ENCODE peak calls at places on chromosomes 12 and 14, in six cellular contexts. B, E, F, J, N and R are unnamed samples.

GRCh38 chr12:3491938-3492867 is 1.2 kb downstream of the PRMT8 start:
- DNase-seq in J (peak), B (peak), F (peak), E (peak), N (peak), R (peak)

GRCh38 chr12:119486599-119487154 is 106.9 kb upstream of the TMEM233 start:
- DNase-seq in E (no peak), N (no peak), J (no peak), B (no peak), F (no peak), R (no peak)

GRCh38 chr12:103455020-103455763 is 40.6 kb downstream of the C12orf42 start:
- DNase-seq in B (no peak), E (no peak), F (no peak), N (no peak), J (no peak), R (peak)

GRCh38 chr12:108804361-108804949 is 52.9 kb downstream of the SSH1 start:
- DNase-seq in N (no peak), E (peak), B (no peak), J (no peak), F (peak), R (no peak)

GRCh38 chr12:6843118-6843902 is 2.6 kb downstream of the GNB3 start:
- DNase-seq in N (no peak), B (no peak), J (no peak), E (no peak), F (no peak), R (no peak)

GRCh38 chr12:28247806-28248205 is 57.5 kb downstream of the CCDC91 start:
- DNase-seq in B (no peak), E (no peak), N (no peak), F (no peak), J (no peak), R (no peak)

GRCh38 chr14:64760146-64760755 is 56.0 kb downstream of the PLEKHG3 start:
- DNase-seq in B (no peak), F (no peak), E (no peak), N (peak), J (no peak), R (peak)

GRCh38 chr12:121282072-121282742 is 14.3 kb downstream of the CAMKK2 start:
- DNase-seq in J (no peak), F (no peak), E (no peak), B (no peak), N (no peak), R (no peak)

GRCh38 chr12:129675947-129676346 is 227.9 kb downstream of the TMEM132D start:
- DNase-seq in J (no peak), F (no peak), E (no peak), B (no peak), N (no peak), R (no peak)

GRCh38 chr12:6899837-6900519 is 4.6 kb upstream of the LRRC23 start:
- DNase-seq in B (no peak), F (no peak), N (peak), J (no peak), E (peak), R (peak)

GRCh38 chr12:103807561-103808238 is 33.3 kb downstream of the NT5DC3 start:
- DNase-seq in E (no peak), B (no peak), J (no peak), N (no peak), F (no peak), R (no peak)

GRCh38 chr14:21308132-21308478 is 28.2 kb downstream of the RPGRIP1 start:
- DNase-seq in B (no peak), N (no peak), F (no peak), E (no peak), J (peak), R (no peak)

GRCh38 chr14:99737451-99737951 is 53.4 kb downstream of the CYP46A1 start:
- DNase-seq in N (no peak), B (no peak), F (no peak), E (peak), J (no peak), R (no peak)

GRCh38 chr12:951166-951565 is 1.7 kb upstream of the RAD52 start:
- DNase-seq in J (no peak), F (no peak), B (no peak), N (no peak), E (no peak), R (no peak)

GRCh38 chr14:24806061-24806678 is 172.2 kb upstream of the GZMB start:
- DNase-seq in N (no peak), B (peak), E (peak), J (no peak), F (peak), R (peak)

GRCh38 chr12:102454808-102455760 is 25.3 kb downstream of the IGF1 start:
- DNase-seq in J (peak), N (peak), F (no peak), E (no peak), B (no peak), R (no peak)

GRCh38 chr14:104677506-104678332 is 11.7 kb upstream of the INF2 start:
- DNase-seq in J (no peak), N (peak), E (peak), B (no peak), F (peak), R (peak)

GRCh38 chr14:67487937-67488893 is at the start of gene TMEM229B:
- DNase-seq in B (no peak), E (no peak), J (no peak), F (no peak), N (no peak), R (peak)

GRCh38 chr12:65490193-65490592 is 211.7 kb downstream of the MSRB3 start:
- DNase-seq in B (no peak), E (no peak), F (no peak), N (no peak), J (peak), R (no peak)

GRCh38 chr14:69561893-69562292 is 12.8 kb downstream of the CCDC177 start:
- DNase-seq in J (no peak), N (no peak), E (no peak), F (no peak), B (no peak), R (no peak)

GRCh38 chr14:76615331-76615730 is 145.9 kb upstream of the VASH1 start:
- DNase-seq in F (no peak), B (no peak), E (no peak), N (no peak), J (no peak), R (no peak)

GRCh38 chr12:42143401-42144173 is 1.1 kb downstream of the GXYLT1 start:
- DNase-seq in E (no peak), N (peak), F (no peak), B (no peak), J (no peak), R (no peak)

GRCh38 chr14:42683690-42684089 is 1077.0 kb downstream of the LRFN5 start:
- DNase-seq in F (no peak), B (no peak), N (peak), E (no peak), J (no peak), R (no peak)

GRCh38 chr12:19223018-19223417 is 93.5 kb downstream of the PLEKHA5 start:
- DNase-seq in B (no peak), N (peak), F (no peak), E (no peak), J (no peak), R (no peak)

GRCh38 chr12:50647031-50647430 is 116.9 kb upstream of the ATF1 start:
- DNase-seq in E (no peak), J (no peak), F (no peak), B (no peak), N (no peak), R (no peak)

DNA sequence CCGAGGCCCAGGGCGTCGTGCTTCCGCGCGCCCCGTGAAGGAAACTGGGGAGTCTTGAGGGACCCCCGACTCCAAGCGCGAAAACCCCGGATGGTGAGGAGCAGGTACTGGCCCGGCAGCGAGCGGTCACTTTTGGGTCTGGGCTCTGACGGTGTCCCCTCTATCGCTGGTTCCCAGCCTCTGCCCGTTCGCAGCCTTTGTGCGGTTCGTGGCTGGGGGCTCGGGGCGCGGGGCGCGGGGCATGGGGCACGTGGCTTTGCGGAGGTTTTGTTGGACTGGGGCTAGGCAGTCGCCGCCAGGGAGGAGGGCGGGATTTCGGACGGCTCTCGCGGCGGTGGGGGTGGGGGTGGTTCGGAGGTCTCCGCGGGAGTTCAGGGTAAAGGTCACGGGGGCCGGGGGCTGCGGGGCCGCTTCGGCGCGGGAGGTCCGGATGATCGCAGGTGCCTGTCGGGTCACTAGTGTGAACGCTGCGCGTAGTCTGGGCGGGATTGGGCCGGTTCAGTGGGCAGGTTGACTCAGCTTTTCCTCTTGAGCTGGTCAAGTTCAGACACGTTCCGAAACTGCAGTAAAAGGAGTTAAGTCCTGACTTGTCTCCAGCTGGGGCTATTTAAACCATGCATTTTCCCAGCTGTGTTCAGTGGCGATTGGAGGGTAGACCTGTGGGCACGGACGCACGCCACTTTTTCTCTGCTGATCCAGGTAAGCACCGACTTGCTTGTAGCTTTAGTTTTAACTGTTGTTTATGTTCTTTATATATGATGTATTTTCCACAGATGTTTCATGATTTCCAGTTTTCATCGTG is 612 bp downstream of the MDM2 start:
- DNase-seq in N (peak), J (peak), F (peak), E (peak), B (peak), R (peak)
- TF ChIP-seq CTCF in N (no peak), J (no peak), F (no peak), E (no peak), B (no peak), R (peak)

GRCh38 chr14:34873591-34874385 is 1.4 kb downstream of the BAZ1A start:
- DNase-seq in B (peak), F (no peak), J (no peak), N (peak), E (peak), R (peak)

GRCh38 chr14:34872822-34873590 is 2.2 kb downstream of the BAZ1A start:
- DNase-seq in B (no peak), E (no peak), N (peak), J (peak), F (no peak), R (peak)

GRCh38 chr14:34875031-34875922 is at the start of gene BAZ1A:
- DNase-seq in B (peak), E (peak), N (peak), J (no peak), F (peak), R (peak)

DNA sequence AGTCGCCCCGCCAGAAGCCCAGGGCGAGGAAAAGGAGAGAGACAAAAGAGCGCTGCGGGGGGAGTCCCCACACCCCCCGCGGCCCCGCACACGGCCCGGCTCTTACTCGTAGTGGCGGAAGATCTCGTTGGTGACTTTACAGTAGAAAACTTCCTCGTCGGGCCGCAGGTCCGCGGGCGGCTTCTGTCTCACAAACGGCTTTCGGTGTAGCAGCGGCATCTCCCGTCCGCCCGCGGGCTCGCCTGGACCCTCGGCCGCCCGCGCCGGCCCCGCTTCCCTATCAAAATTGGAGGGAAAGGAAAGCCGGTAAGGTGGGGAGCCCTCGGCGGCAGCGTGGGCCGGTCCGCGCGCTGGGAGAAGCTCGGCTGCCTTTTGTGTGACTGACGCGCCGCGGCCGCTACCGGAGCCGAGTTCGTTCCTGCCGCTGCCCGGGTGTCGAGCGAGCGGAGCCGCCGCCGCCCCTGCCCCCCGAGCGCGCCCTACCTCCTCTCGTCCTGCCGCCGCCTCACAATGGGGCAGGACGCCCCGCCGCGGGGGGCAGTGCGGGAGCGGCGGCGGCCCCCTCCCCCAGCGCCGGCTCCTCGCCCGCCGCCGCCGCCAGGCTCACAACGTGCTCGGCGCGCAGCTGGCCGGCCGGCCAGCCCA is 652 bp downstream of the BAZ1A start:
- DNase-seq in N (peak), B (no peak), J (no peak), F (no peak), E (peak), R (peak)
- TF ChIP-seq CTCF in N (peak), B (no peak), J (peak), F (peak), E (no peak), R (no peak)

DNA sequence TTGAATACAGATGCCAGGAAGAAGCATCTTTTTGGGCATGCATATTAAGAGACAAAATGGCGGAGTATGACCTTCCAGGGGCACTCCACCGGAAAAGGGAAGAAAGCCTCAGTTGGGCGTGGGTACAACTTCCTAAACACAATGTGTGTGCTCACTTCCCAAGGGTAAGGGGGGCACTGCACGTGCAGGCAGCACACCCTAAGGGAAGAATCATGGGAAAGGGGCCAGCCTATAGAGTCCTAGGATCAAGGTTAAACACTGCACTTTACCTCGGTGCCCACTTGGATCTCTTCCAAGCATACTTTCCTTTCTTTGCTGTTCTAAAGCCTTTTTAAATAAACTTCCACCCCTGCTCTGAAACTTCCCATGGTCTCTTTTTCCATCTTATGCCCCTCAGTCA is 14.8 kb downstream of the OR6J1 start:
- DNase-seq in F (no peak), J (no peak), B (no peak), E (no peak), N (no peak), R (no peak)
- TF ChIP-seq CTCF in F (no peak), J (no peak), B (no peak), E (no peak), N (no peak), R (no peak)

GRCh38 chr12:93447555-93448265 is 6.0 kb upstream of the UBE2N start:
- DNase-seq in B (no peak), E (no peak), N (no peak), F (no peak), J (no peak), R (peak)
- TF ChIP-seq CTCF in B (no peak), E (no peak), N (no peak), F (no peak), J (no peak), R (no peak)

DNA sequence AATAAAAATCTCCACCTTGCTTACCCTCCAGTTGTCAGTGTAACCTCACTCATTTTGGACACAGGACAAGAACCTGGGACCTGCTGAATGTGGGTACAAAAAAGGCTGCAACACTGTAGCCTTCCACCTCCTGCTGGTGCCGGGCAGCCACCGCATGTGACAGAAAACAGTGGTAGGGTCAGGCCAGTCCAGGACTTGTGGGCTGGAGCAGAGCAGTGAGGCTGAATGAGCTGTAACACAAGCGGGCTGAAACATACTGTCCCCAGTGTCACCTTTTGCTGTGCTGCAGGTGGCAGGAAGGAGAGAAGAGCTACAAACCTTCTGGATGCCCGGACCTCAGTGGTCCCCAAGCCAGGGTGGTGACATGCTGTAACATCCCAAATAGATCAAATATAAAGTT is 465.4 kb upstream of the FOXG1 start:
- DNase-seq in N (no peak), F (no peak), E (no peak), B (no peak), J (no peak), R (no peak)
- TF ChIP-seq CTCF in N (no peak), F (no peak), E (no peak), B (no peak), J (no peak), R (no peak)

GRCh38 chr14:87712386-87713113 is 280.4 kb downstream of the GALC start:
- DNase-seq in N (no peak), B (no peak), E (no peak), F (no peak), J (no peak), R (no peak)
- TF ChIP-seq CTCF in N (no peak), B (no peak), E (no peak), F (no peak), J (no peak), R (no peak)

GRCh38 chr14:51744372-51745150 is 92.9 kb downstream of the FRMD6 start:
- DNase-seq in J (no peak), F (no peak), E (no peak), B (no peak), N (no peak), R (peak)

DNA sequence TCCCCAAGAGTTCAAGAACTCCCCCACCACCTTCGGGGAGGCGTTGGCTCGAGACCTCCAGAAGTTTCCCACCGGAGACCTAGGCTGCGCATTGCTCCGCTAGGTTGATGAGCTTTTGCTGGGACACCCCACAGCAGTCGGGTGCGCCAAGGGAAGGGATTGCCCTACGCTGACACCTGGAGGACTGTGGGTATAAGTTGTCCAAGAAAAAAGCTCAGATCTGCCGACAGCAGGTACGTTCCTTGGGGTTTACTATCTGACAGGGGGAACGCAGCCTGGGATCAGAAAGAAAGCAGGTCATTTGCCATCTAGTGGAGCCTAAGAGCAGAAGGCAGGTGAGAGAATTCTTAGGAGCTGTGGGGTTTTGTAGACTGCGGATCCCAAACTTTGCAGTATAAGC is 98.8 kb downstream of the FRMD6 start:
- DNase-seq in J (no peak), N (peak), E (no peak), F (no peak), B (no peak), R (no peak)
- TF ChIP-seq CTCF in J (no peak), N (no peak), E (no peak), F (no peak), B (peak), R (no peak)